ENCODE peak calls at places on chromosome 21, in ten cellular contexts. A, T, E, R, U, G, V, F, Q and M are unnamed samples.

GRCh38 chr21:34639882-34640788 is 25.2 kb upstream of the RCAN1 start:
- DNase-seq in A (no peak), T (no peak), E (peak), R (no peak), U (no peak), G (no peak), V (no peak), F (peak), Q (no peak), M (no peak)

GRCh38 chr21:34074283-34075098 is 1.1 kb downstream of the MRPS6 start:
- DNase-seq in A (no peak), T (no peak), E (peak), R (no peak), U (no peak), G (no peak), V (no peak), F (peak), Q (peak), M (no peak)

GRCh38 chr21:43874085-43874785 is 9.2 kb downstream of the AGPAT3 start:
- DNase-seq in A (no peak), T (no peak), E (no peak), R (no peak), U (no peak), G (no peak), V (no peak), F (no peak), Q (no peak), M (peak)

GRCh38 chr21:45318146-45318555 is 30.5 kb upstream of the POFUT2 start:
- DNase-seq in A (no peak), T (no peak), E (no peak), R (no peak), U (no peak), G (no peak), V (peak), F (no peak), Q (no peak), M (no peak)

GRCh38 chr21:45003331-45004058 is 63.7 kb downstream of the SLX9 start:
- DNase-seq in A (peak), T (peak), E (no peak), R (no peak), U (peak), G (no peak), V (no peak), F (no peak), Q (no peak), M (no peak)

GRCh38 chr21:35732788-35733187 is 327.5 kb downstream of the SETD4 start:
- DNase-seq in A (no peak), T (no peak), E (no peak), R (no peak), U (no peak), G (no peak), V (no peak), F (no peak), Q (no peak), M (no peak)

GRCh38 chr21:38733973-38734546 is 71.7 kb upstream of the ETS2 start:
- DNase-seq in A (peak), T (peak), E (peak), R (peak), U (peak), G (peak), V (peak), F (peak), Q (peak), M (peak)

GRCh38 chr21:45869121-45870007 is 112.2 kb upstream of the COL6A1 start:
- DNase-seq in A (no peak), T (no peak), E (peak), R (no peak), U (no peak), G (no peak), V (no peak), F (peak), Q (no peak), M (no peak)

GRCh38 chr21:44326716-44327602 is 12.2 kb downstream of the CFAP410 start:
- DNase-seq in A (no peak), T (no peak), E (no peak), R (no peak), U (no peak), G (no peak), V (no peak), F (no peak), Q (no peak), M (no peak)

GRCh38 chr21:45320261-45320990 is 32.7 kb upstream of the POFUT2 start:
- DNase-seq in A (peak), T (no peak), E (no peak), R (no peak), U (no peak), G (no peak), V (peak), F (no peak), Q (no peak), M (no peak)

GRCh38 chr21:40453183-40453582 is 393.8 kb downstream of the DSCAM start:
- DNase-seq in A (no peak), T (no peak), E (no peak), R (no peak), U (no peak), G (no peak), V (no peak), F (no peak), Q (no peak), M (no peak)

GRCh38 chr21:34687065-34687464 is 18.3 kb downstream of the CLIC6 start:
- DNase-seq in A (no peak), T (no peak), E (no peak), R (no peak), U (peak), G (no peak), V (no peak), F (no peak), Q (peak), M (no peak)

GRCh38 chr21:44952929-44953627 is 13.2 kb downstream of the SLX9 start:
- DNase-seq in A (no peak), T (no peak), E (no peak), R (no peak), U (no peak), G (no peak), V (no peak), F (no peak), Q (no peak), M (no peak)

GRCh38 chr21:20020032-20020431 is 978.2 kb upstream of the NCAM2 start:
- DNase-seq in A (no peak), T (no peak), E (no peak), R (no peak), U (no peak), G (no peak), V (no peak), F (no peak), Q (no peak), M (no peak)

GRCh38 chr21:43854773-43855633 is 10.0 kb upstream of the AGPAT3 start:
- DNase-seq in A (no peak), T (no peak), E (no peak), R (no peak), U (no peak), G (no peak), V (no peak), F (no peak), Q (peak), M (no peak)

GRCh38 chr21:38797470-38797869 is 8.3 kb upstream of the ETS2 start:
- DNase-seq in A (no peak), T (peak), E (peak), R (no peak), U (no peak), G (no peak), V (no peak), F (no peak), Q (peak), M (no peak)

GRCh38 chr21:46661627-46662366 is 26.3 kb downstream of the PRMT2 start:
- DNase-seq in A (no peak), T (no peak), E (no peak), R (no peak), U (no peak), G (no peak), V (no peak), F (no peak), Q (no peak), M (no peak)

GRCh38 chr21:17602874-17603273 is 9.8 kb downstream of the BTG3 start:
- DNase-seq in A (no peak), T (no peak), E (peak), R (no peak), U (no peak), G (no peak), V (no peak), F (peak), Q (no peak), M (peak)

GRCh38 chr21:44917446-44918106 is 3.1 kb downstream of the ITGB2 start:
- DNase-seq in A (peak), T (no peak), E (no peak), R (no peak), U (no peak), G (no peak), V (no peak), F (no peak), Q (no peak), M (no peak)

GRCh38 chr21:44449473-44450363 is 5.6 kb upstream of the LRRC3 start:
- DNase-seq in A (no peak), T (no peak), E (no peak), R (no peak), U (peak), G (no peak), V (peak), F (no peak), Q (no peak), M (no peak)

GRCh38 chr21:45225741-45226327 is 61.9 kb downstream of the POFUT2 start:
- DNase-seq in A (no peak), T (no peak), E (no peak), R (no peak), U (no peak), G (no peak), V (no peak), F (peak), Q (no peak), M (no peak)

GRCh38 chr21:45154511-45155508 is 80.4 kb downstream of the ADARB1 start:
- DNase-seq in A (no peak), T (no peak), E (peak), R (no peak), U (no peak), G (no peak), V (no peak), F (peak), Q (no peak), M (peak)

GRCh38 chr21:45153358-45154318 is 79.3 kb downstream of the ADARB1 start:
- DNase-seq in A (no peak), T (no peak), E (peak), R (no peak), U (no peak), G (no peak), V (no peak), F (peak), Q (no peak), M (no peak)

GRCh38 chr21:43597052-43597451 is 62.2 kb downstream of the HSF2BP start:
- DNase-seq in A (no peak), T (no peak), E (peak), R (no peak), U (no peak), G (no peak), V (no peak), F (peak), Q (peak), M (no peak)

GRCh38 chr21:34351786-34352241 is 12.0 kb upstream of the KCNE2 start:
- DNase-seq in A (peak), T (peak), E (peak), R (peak), U (no peak), G (no peak), V (peak), F (peak), Q (peak), M (peak)

GRCh38 chr21:19198801-19199200 is 795.2 kb upstream of the TMPRSS15 start:
- DNase-seq in A (no peak), T (no peak), E (no peak), R (no peak), U (no peak), G (no peak), V (no peak), F (no peak), Q (no peak), M (no peak)

GRCh38 chr21:34885636-34886553 is 163.2 kb downstream of the RUNX1 start:
- DNase-seq in A (no peak), T (peak), E (peak), R (no peak), U (no peak), G (no peak), V (peak), F (peak), Q (peak), M (no peak)

DNA sequence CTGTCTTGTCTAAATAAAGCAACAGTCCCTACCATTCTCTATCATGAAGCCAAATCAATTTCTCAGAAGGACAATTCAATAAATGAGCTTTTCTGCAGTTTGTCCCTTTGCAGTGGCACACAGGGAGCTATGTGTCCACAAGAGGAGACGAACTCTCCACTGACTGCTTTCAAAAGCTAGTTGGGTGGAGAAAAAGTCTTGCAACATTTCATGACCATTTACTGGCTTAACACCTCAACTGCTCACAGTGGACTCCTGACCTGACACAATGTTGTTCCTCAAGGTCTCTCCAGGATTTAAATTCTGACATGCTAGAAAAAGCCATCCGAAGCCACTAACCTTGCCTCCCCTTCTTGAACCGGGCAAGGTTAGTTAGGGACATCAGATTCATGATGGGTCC is 111.7 kb downstream of the TIAM1 start:
- DNase-seq in A (no peak), T (no peak), E (no peak), R (no peak), U (no peak), G (no peak), V (no peak), F (no peak), Q (no peak), M (no peak)
- H3K27ac ChIP-seq in A (no peak), T (no peak), E (no peak), R (no peak), U (no peak), G (no peak), V (no peak), F (no peak), Q (no peak), M (no peak)

DNA sequence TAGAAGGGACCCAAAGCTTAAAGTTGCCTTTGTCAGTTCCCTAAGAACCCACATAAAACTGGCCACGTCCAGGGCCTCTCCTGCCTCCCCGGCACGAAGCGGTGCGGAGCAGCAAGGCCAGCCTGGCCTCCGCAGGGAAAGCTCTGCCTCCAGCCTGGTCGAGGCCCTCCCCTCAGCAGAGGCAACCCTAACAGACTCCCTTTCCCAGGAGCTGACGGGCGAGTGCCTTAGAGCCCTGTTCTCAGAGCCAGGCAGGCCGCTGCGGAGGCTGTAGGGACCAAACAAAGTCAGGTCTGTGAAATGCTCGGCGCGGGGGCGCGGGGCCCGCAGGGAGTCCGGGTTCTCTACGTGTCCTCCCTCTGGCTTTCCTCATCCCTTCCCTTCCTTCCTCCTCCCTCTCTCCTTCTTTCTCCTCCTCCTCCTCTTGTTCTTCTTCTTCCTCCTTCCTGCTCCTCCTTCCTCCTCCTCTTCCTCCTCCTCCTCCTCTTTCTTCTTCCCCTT is 40.7 kb downstream of the RIPK4 start:
- DNase-seq in A (no peak), T (no peak), E (no peak), R (no peak), U (peak), G (no peak), V (no peak), F (no peak), Q (no peak), M (no peak)
- H3K27ac ChIP-seq in A (no peak), T (no peak), E (no peak), R (no peak), U (peak), G (peak), V (no peak), F (no peak), Q (no peak), M (no peak)

DNA sequence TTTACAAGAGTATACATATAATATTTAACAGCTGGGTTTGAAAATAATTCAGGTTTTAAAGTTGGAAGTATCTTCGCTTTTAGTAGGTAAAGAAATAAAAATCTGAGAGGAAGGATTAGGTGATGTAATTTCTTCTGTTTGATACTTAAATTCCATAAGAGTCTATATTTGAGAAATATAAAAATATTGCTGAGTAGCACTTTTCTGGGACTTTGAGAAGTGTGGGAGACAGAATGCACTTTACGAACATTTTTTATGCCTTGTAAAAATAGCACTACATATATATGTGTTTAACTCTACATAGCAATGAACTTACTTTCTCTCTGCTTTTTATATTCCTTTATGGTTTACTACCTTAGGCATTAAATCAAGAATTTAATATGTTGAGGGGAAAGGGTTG is 266.6 kb upstream of the ADAMTS5 start:
- DNase-seq in A (no peak), T (no peak), E (no peak), R (no peak), U (no peak), G (no peak), V (no peak), F (no peak), Q (no peak), M (no peak)
- H3K27ac ChIP-seq in A (no peak), T (no peak), E (no peak), R (no peak), U (no peak), G (no peak), V (no peak), F (no peak), Q (no peak), M (no peak)

GRCh38 chr21:14376854-14377253 is 6.1 kb downstream of the HSPA13 start:
- DNase-seq in A (no peak), T (no peak), E (no peak), R (no peak), U (no peak), G (no peak), V (no peak), F (no peak), Q (no peak), M (peak)
- H3K27ac ChIP-seq in A (no peak), T (no peak), E (no peak), R (no peak), U (no peak), G (no peak), V (no peak), F (no peak), Q (no peak), M (no peak)

GRCh38 chr21:42145569-42146250 is 73.2 kb upstream of the ABCG1 start:
- DNase-seq in A (no peak), T (peak), E (peak), R (peak), U (no peak), G (no peak), V (peak), F (peak), Q (peak), M (peak)
- H3K27ac ChIP-seq in A (no peak), T (no peak), E (no peak), R (peak), U (no peak), G (no peak), V (no peak), F (no peak), Q (no peak), M (no peak)

GRCh38 chr21:25625036-25625435 is 14.0 kb upstream of the JAM2 start:
- DNase-seq in A (no peak), T (no peak), E (no peak), R (no peak), U (no peak), G (no peak), V (no peak), F (peak), Q (no peak), M (no peak)

GRCh38 chr21:25626752-25627151 is 12.3 kb upstream of the JAM2 start:
- DNase-seq in A (peak), T (no peak), E (no peak), R (no peak), U (no peak), G (no peak), V (no peak), F (no peak), Q (peak), M (no peak)

DNA sequence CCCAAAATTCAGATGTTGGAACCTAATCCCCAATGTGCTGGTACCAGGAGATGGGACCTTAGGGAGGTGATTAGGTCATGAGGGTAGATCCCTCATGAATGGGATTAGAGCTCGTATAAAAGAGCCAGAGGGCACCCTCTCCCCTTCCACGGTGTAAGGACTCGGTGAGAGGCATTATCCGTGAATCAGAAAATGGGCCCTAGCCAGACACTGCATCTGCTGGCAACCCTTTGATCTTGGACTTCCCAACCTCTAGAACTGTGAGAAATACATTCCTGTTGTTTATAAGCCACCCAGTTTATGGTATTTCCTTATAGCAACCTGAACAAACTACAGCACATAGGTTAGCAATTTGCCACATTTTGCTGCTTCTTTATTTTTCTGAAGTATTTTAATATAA is 14.5 kb upstream of the JAM2 start:
- DNase-seq in A (no peak), T (no peak), E (no peak), R (no peak), U (no peak), G (no peak), V (no peak), F (no peak), Q (no peak), M (no peak)
- H3K27ac ChIP-seq in A (no peak), T (no peak), E (no peak), R (no peak), U (no peak), G (no peak), V (no peak), F (no peak), Q (no peak), M (no peak)

GRCh38 chr21:31857096-31857495 is 15.7 kb upstream of the HUNK start:
- DNase-seq in A (no peak), T (no peak), E (no peak), R (no peak), U (no peak), G (no peak), V (no peak), F (no peak), Q (no peak), M (no peak)

GRCh38 chr21:31865429-31865970 is 7.3 kb upstream of the HUNK start:
- DNase-seq in A (no peak), T (no peak), E (no peak), R (peak), U (no peak), G (no peak), V (no peak), F (no peak), Q (no peak), M (no peak)

GRCh38 chr21:31860851-31861250 is 12.0 kb upstream of the HUNK start:
- DNase-seq in A (no peak), T (no peak), E (no peak), R (no peak), U (no peak), G (no peak), V (no peak), F (no peak), Q (no peak), M (no peak)

GRCh38 chr21:31866077-31866511 is 6.7 kb upstream of the HUNK start:
- DNase-seq in A (peak), T (peak), E (peak), R (peak), U (peak), G (no peak), V (peak), F (peak), Q (peak), M (peak)

GRCh38 chr21:31862078-31862477 is 10.7 kb upstream of the HUNK start:
- DNase-seq in A (no peak), T (no peak), E (no peak), R (no peak), U (no peak), G (no peak), V (no peak), F (no peak), Q (no peak), M (no peak)
- H3K27ac ChIP-seq in A (no peak), T (no peak), E (no peak), R (no peak), U (no peak), G (no peak), V (no peak), F (no peak), Q (no peak), M (no peak)

GRCh38 chr21:37165606-37166005 is 92.6 kb downstream of the TTC3 start:
- DNase-seq in A (no peak), T (no peak), E (peak), R (no peak), U (no peak), G (no peak), V (no peak), F (no peak), Q (no peak), M (no peak)
- H3K27ac ChIP-seq in A (no peak), T (no peak), E (no peak), R (no peak), U (no peak), G (no peak), V (no peak), F (no peak), Q (peak), M (peak)